ENCODE peak calls at places on chromosome 20, in seven cellular contexts. S is T-helper 17 cell; A is foreskin melanocyte; B is stimulated activated naive B cell treated with anti-CD40 and anti-IgM and Interleukin-4, amounts not matched to agents 10 μg/mL and 1 μg/mL and 100 μg/mL, for 72 hours; K is progenitor cell of endocrine pancreas; D is adrenal gland; Q is spleen. M is an unnamed sample.
A peak's percentile ranks its signal among the peaks of the same experiment; 100 is the strongest.

GRCh38 chr20:37295001-37295400 is 5.5 kb downstream of the MANBAL start:
- DNase-seq in S (no peak), A (peak; percentile 67), B (no peak), K (no peak), D (peak; percentile 82), Q (no peak), M (no peak)

GRCh38 chr20:11993886-11994466 is 76.3 kb downstream of the BTBD3 start:
- DNase-seq in S (no peak), A (no peak), B (no peak), K (no peak), D (no peak), Q (no peak), M (no peak)

GRCh38 chr20:41466836-41467619 is 100.4 kb upstream of the EMILIN3 start:
- DNase-seq in S (no peak), A (no peak), B (no peak), K (no peak), D (no peak), Q (no peak), M (no peak)

GRCh38 chr20:35776513-35777101 is 4.8 kb downstream of the PHF20 start:
- DNase-seq in S (no peak), A (peak; percentile 39), B (no peak), K (no peak), D (peak; percentile 73), Q (no peak), M (no peak)

GRCh38 chr20:9574182-9574581 is 59.8 kb downstream of the LAMP5 start:
- DNase-seq in S (no peak), A (no peak), B (no peak), K (no peak), D (no peak), Q (no peak), M (no peak)

GRCh38 chr20:36856691-36857635 is 19.0 kb upstream of the TLDC2 start:
- DNase-seq in S (peak; percentile 24), A (peak; percentile 90), B (no peak), K (no peak), D (no peak), Q (peak; percentile 78), M (no peak)

GRCh38 chr20:45111799-45112471 is 3.0 kb downstream of the WFDC5 start:
- DNase-seq in S (no peak), A (no peak), B (no peak), K (no peak), D (no peak), Q (no peak), M (no peak)

GRCh38 chr20:63007722-63008488 is 1.1 kb upstream of the BHLHE23 start:
- DNase-seq in S (no peak), A (no peak), B (no peak), K (no peak), D (no peak), Q (no peak), M (no peak)

GRCh38 chr20:58313366-58313765 is 3.9 kb downstream of the RAB22A start:
- DNase-seq in S (no peak), A (no peak), B (no peak), K (no peak), D (no peak), Q (no peak), M (no peak)

GRCh38 chr20:38307371-38308046 is 3.6 kb downstream of the BPI start:
- DNase-seq in S (no peak), A (no peak), B (no peak), K (no peak), D (no peak), Q (no peak), M (no peak)

GRCh38 chr20:20204326-20204725 is 152.0 kb downstream of the CFAP61 start:
- DNase-seq in S (no peak), A (no peak), B (no peak), K (no peak), D (no peak), Q (no peak), M (no peak)

GRCh38 chr20:815914-816606 is 17.5 kb upstream of the FAM110A start:
- DNase-seq in S (peak; percentile 57), A (no peak), B (peak; percentile 31), K (peak; percentile 51), D (no peak), Q (peak; percentile 82), M (peak; percentile 58)

GRCh38 chr20:2135018-2135417 is 33.4 kb downstream of the STK35 start:
- DNase-seq in S (no peak), A (no peak), B (no peak), K (no peak), D (no peak), Q (peak; percentile 28), M (no peak)

GRCh38 chr20:16801919-16802651 is 53.9 kb downstream of the OTOR start:
- DNase-seq in S (peak; percentile 35), A (peak; percentile 22), B (peak; percentile 23), K (peak; percentile 61), D (peak; percentile 42), Q (no peak), M (peak; percentile 30)

GRCh38 chr20:49400904-49401303 is 81.6 kb downstream of the KCNB1 start:
- DNase-seq in S (no peak), A (no peak), B (no peak), K (no peak), D (no peak), Q (no peak), M (no peak)

GRCh38 chr20:10322073-10323012 is 103.7 kb downstream of the SNAP25 start:
- DNase-seq in S (no peak), A (no peak), B (no peak), K (no peak), D (no peak), Q (no peak), M (no peak)

GRCh38 chr20:7452890-7453289 is 487.4 kb downstream of the HAO1 start:
- DNase-seq in S (no peak), A (no peak), B (no peak), K (no peak), D (no peak), Q (no peak), M (no peak)

GRCh38 chr20:57381596-57382503 is 9.3 kb upstream of the RBM38 start:
- DNase-seq in S (peak; percentile 88), A (peak; percentile 61), B (peak; percentile 68), K (peak; percentile 73), D (peak; percentile 73), Q (peak; percentile 94), M (peak; percentile 71)

GRCh38 chr20:32126919-32127318 is 17.4 kb downstream of the TM9SF4 start:
- DNase-seq in S (no peak), A (no peak), B (no peak), K (no peak), D (no peak), Q (no peak), M (no peak)

GRCh38 chr20:38392356-38392755 is 42.8 kb downstream of the SNHG17 start:
- DNase-seq in S (no peak), A (no peak), B (no peak), K (no peak), D (no peak), Q (no peak), M (no peak)

GRCh38 chr20:45153147-45153546 is 21.6 kb upstream of the PI3 start:
- DNase-seq in S (no peak), A (no peak), B (no peak), K (no peak), D (no peak), Q (no peak), M (no peak)

GRCh38 chr20:16095241-16095640 is 478.0 kb downstream of the KIF16B start:
- DNase-seq in S (no peak), A (no peak), B (no peak), K (no peak), D (no peak), Q (no peak), M (no peak)

GRCh38 chr20:37852666-37853065 is 50.3 kb upstream of the VSTM2L start:
- DNase-seq in S (no peak), A (no peak), B (no peak), K (no peak), D (no peak), Q (no peak), M (no peak)

GRCh38 chr20:32438331-32438858 is 80.3 kb downstream of the ASXL1 start:
- DNase-seq in S (no peak), A (no peak), B (no peak), K (no peak), D (no peak), Q (no peak), M (no peak)

GRCh38 chr20:20546402-20546801 is 166.0 kb downstream of the RALGAPA2 start:
- DNase-seq in S (no peak), A (no peak), B (no peak), K (no peak), D (no peak), Q (no peak), M (no peak)

GRCh38 chr20:19875746-19876145 is 117.7 kb downstream of the RIN2 start:
- DNase-seq in S (no peak), A (no peak), B (no peak), K (no peak), D (no peak), Q (no peak), M (no peak)

GRCh38 chr20:57465486-57465885 is 59.5 kb downstream of the CTCFL start:
- DNase-seq in S (no peak), A (no peak), B (no peak), K (no peak), D (no peak), Q (peak; percentile 44), M (no peak)

GRCh38 chr20:34375977-34376430 is 12.9 kb downstream of the ITCH start:
- DNase-seq in S (no peak), A (no peak), B (no peak), K (no peak), D (no peak), Q (no peak), M (no peak)

GRCh38 chr20:50120935-50121693 is 8.2 kb upstream of the UBE2V1 start:
- DNase-seq in S (peak; percentile 45), A (no peak), B (no peak), K (no peak), D (peak; percentile 84), Q (peak; percentile 87), M (peak; percentile 30)

GRCh38 chr20:10636326-10636818 is 37.4 kb downstream of the JAG1 start:
- DNase-seq in S (no peak), A (no peak), B (no peak), K (no peak), D (no peak), Q (no peak), M (no peak)

GRCh38 chr20:62648318-62648995 is 6.2 kb downstream of the SLCO4A1 start:
- DNase-seq in S (no peak), A (no peak), B (no peak), K (no peak), D (no peak), Q (no peak), M (no peak)

M was measured in activated B cell treated with CpG ODN at 0.5 μM for 24 hours.